ENCODE peak calls at places on chromosomes 6 and 20, in four cellular contexts. A is activated CD8-positive, alpha-beta memory T cell treated with anti-CD3 and anti-CD28 coated beads, Interleukin-2, amount 10 ng/mL, durations not matched to agents 7 days and 5 days; S is anterior cingulate cortex; D is tibial artery. H is an unnamed sample.

GRCh38 chr20:9253140-9253539 is 184.3 kb downstream of the PLCB4 start:
- DNase-seq in A (no peak), S (no peak), D (no peak), H (no peak)

GRCh38 chr6:90079555-90080490 is 185.6 kb downstream of the GJA10 start:
- DNase-seq in A (no peak), S (no peak), D (no peak), H (no peak)

GRCh38 chr20:38810926-38811325 is 5.4 kb downstream of the PPP1R16B start:
- DNase-seq in A (no peak), S (no peak), D (no peak), H (no peak)

GRCh38 chr20:49635171-49635570 is 67.2 kb upstream of the PTGIS start:
- DNase-seq in A (no peak), S (no peak), D (no peak), H (no peak)

GRCh38 chr20:62365814-62366369 is 1.2 kb downstream of the LAMA5 start:
- DNase-seq in A (no peak), S (no peak), D (peak), H (peak)

GRCh38 chr20:10898555-10898954 is 224.8 kb upstream of the JAG1 start:
- DNase-seq in A (no peak), S (no peak), D (no peak), H (no peak)

GRCh38 chr20:57600324-57601210 is 19.7 kb downstream of the ZBP1 start:
- DNase-seq in A (peak), S (no peak), D (no peak), H (peak)

GRCh38 chr6:110101885-110102284 is 77.6 kb downstream of the WASF1 start:
- DNase-seq in A (no peak), S (no peak), D (no peak), H (no peak)

GRCh38 chr20:63567382-63568169 is 6.5 kb downstream of the HELZ2 start:
- DNase-seq in A (peak), S (no peak), D (no peak), H (peak)

GRCh38 chr6:19587238-19587942 is 249.8 kb upstream of the ID4 start:
- DNase-seq in A (no peak), S (no peak), D (no peak), H (no peak)

GRCh38 chr20:37897008-37897548 is 5.8 kb upstream of the VSTM2L start:
- DNase-seq in A (no peak), S (no peak), D (no peak), H (no peak)

GRCh38 chr6:33207569-33208088 is 671 bp upstream of the RING1 start:
- DNase-seq in A (peak), S (no peak), D (peak), H (peak)

GRCh38 chr6:82178084-82178758 is 69.3 kb downstream of the IBTK start:
- DNase-seq in A (no peak), S (no peak), D (no peak), H (peak)

GRCh38 chr20:38437796-38438195 is 2.7 kb upstream of the SNHG17 start:
- DNase-seq in A (no peak), S (no peak), D (no peak), H (no peak)